ENCODE peak calls at places on chromosomes 2 and 18, in ten cellular contexts. H, O, T, S, Y, F, A, W, X and K are unnamed samples.
A peak's percentile ranks its signal among the peaks of the same experiment; 100 is the strongest.

GRCh38 chr2:142885543-142885942 is 8.1 kb downstream of the KYNU start:
- DNase-seq in H (no peak), O (no peak), T (no peak), S (no peak), Y (no peak), F (no peak), A (no peak), W (no peak), X (no peak), K (no peak)

GRCh38 chr2:151727593-151728552 is 6.4 kb downstream of the NEB start:
- DNase-seq in H (no peak), O (no peak), T (peak; percentile 6), S (no peak), Y (no peak), F (no peak), A (no peak), W (no peak), X (no peak), K (no peak)

GRCh38 chr2:155266579-155266978 is 568.1 kb downstream of the KCNJ3 start:
- DNase-seq in H (no peak), O (no peak), T (no peak), S (no peak), Y (no peak), F (no peak), A (no peak), W (no peak), X (no peak), K (no peak)

GRCh38 chr2:140797718-140798117 is 1333.1 kb downstream of the LRP1B start:
- DNase-seq in H (no peak), O (peak; percentile 1), T (no peak), S (no peak), Y (no peak), F (no peak), A (no peak), W (no peak), X (no peak), K (no peak)

GRCh38 chr2:53768233-53768542 is 584 bp downstream of the CHAC2 start:
- DNase-seq in H (no peak), O (no peak), T (no peak), S (no peak), Y (peak; percentile 37), F (no peak), A (peak; percentile 46), W (no peak), X (no peak), K (no peak)

GRCh38 chr2:178928077-178928476 is 120.9 kb upstream of the TTN start:
- DNase-seq in H (no peak), O (no peak), T (no peak), S (no peak), Y (no peak), F (no peak), A (no peak), W (no peak), X (peak; percentile 13), K (no peak)

GRCh38 chr2:70111752-70112591 is 24.7 kb downstream of the PCBP1 start:
- DNase-seq in H (no peak), O (no peak), T (no peak), S (no peak), Y (no peak), F (no peak), A (no peak), W (no peak), X (no peak), K (no peak)

GRCh38 chr2:233456111-233456510 is 101.8 kb downstream of the DGKD start:
- DNase-seq in H (no peak), O (no peak), T (no peak), S (no peak), Y (no peak), F (no peak), A (no peak), W (no peak), X (no peak), K (no peak)

GRCh38 chr2:26269571-26270170 is 24.9 kb downstream of the HADHB start:
- DNase-seq in H (no peak), O (peak; percentile 43), T (no peak), S (no peak), Y (no peak), F (no peak), A (no peak), W (no peak), X (no peak), K (no peak)

GRCh38 chr2:79944205-79944604 is 360.3 kb downstream of the LRRTM1 start:
- DNase-seq in H (no peak), O (no peak), T (no peak), S (no peak), Y (no peak), F (no peak), A (no peak), W (no peak), X (no peak), K (no peak)

GRCh38 chr2:230905448-230906430 is 19.3 kb downstream of the GPR55 start:
- DNase-seq in H (no peak), O (no peak), T (peak; percentile 52), S (no peak), Y (no peak), F (peak; percentile 64), A (no peak), W (peak; percentile 95), X (no peak), K (no peak)

GRCh38 chr2:100012575-100012974 is 129.8 kb downstream of the AFF3 start:
- DNase-seq in H (no peak), O (no peak), T (no peak), S (peak; percentile 44), Y (no peak), F (no peak), A (no peak), W (no peak), X (no peak), K (no peak)

GRCh38 chr2:222000326-222000725 is 298.5 kb downstream of the PAX3 start:
- DNase-seq in H (no peak), O (peak; percentile 59), T (no peak), S (peak; percentile 3), Y (no peak), F (no peak), A (peak; percentile 25), W (no peak), X (peak; percentile 75), K (peak; percentile 51)

GRCh38 chr2:42474765-42475454 is 18.9 kb downstream of the KCNG3 start:
- DNase-seq in H (no peak), O (no peak), T (no peak), S (no peak), Y (no peak), F (no peak), A (no peak), W (no peak), X (no peak), K (no peak)

GRCh38 chr2:224793961-224794360 is 77.8 kb upstream of the CCDC195 start:
- DNase-seq in H (no peak), O (no peak), T (no peak), S (peak; percentile 43), Y (no peak), F (no peak), A (no peak), W (no peak), X (no peak), K (peak; percentile 86)

GRCh38 chr2:174992886-174993285 is 12.3 kb downstream of the CHN1 start:
- DNase-seq in H (no peak), O (no peak), T (no peak), S (no peak), Y (no peak), F (no peak), A (no peak), W (no peak), X (no peak), K (no peak)

GRCh38 chr2:150133623-150134022 is 353.8 kb downstream of the RND3 start:
- DNase-seq in H (no peak), O (peak; percentile 94), T (no peak), S (peak; percentile 56), Y (no peak), F (no peak), A (peak; percentile 41), W (no peak), X (peak; percentile 40), K (peak; percentile 70)

GRCh38 chr2:95372845-95373244 is 29.7 kb upstream of the FAHD2A start:
- DNase-seq in H (no peak), O (no peak), T (no peak), S (no peak), Y (no peak), F (no peak), A (no peak), W (no peak), X (no peak), K (no peak)

GRCh38 chr2:88263861-88264260 is 93.7 kb downstream of the THNSL2 start:
- DNase-seq in H (no peak), O (no peak), T (no peak), S (no peak), Y (no peak), F (no peak), A (no peak), W (no peak), X (no peak), K (no peak)

GRCh38 chr2:216665240-216665639 is 30.1 kb downstream of the IGFBP5 start:
- DNase-seq in H (peak; percentile 51), O (peak; percentile 80), T (no peak), S (no peak), Y (no peak), F (no peak), A (peak; percentile 31), W (no peak), X (no peak), K (no peak)

GRCh38 chr18:3594760-3595241 is 144.8 kb downstream of the TGIF1 start:
- DNase-seq in H (no peak), O (no peak), T (no peak), S (no peak), Y (no peak), F (no peak), A (no peak), W (no peak), X (peak; percentile 78), K (no peak)